ENCODE peak calls at places on chromosome 2, in six cellular contexts. Z is T-helper 1 cell; B is retina; S is stimulated activated CD4-positive, alpha-beta T cell treated with anti-CD3 and anti-CD28 coated beads, Interleukin-15, amount 100 ng/mL, for 1 hour; K is HCT116; D is RPMI7951. E is an unnamed sample.

GRCh38 chr2:64841462-64841861 is 147.7 kb upstream of the SLC1A4 start:
- DNase-seq in Z (no peak), B (no peak), S (no peak), K (no peak), D (no peak), E (no peak)

GRCh38 chr2:190365499-190366204 is 22.3 kb downstream of the INPP1 start:
- DNase-seq in Z (no peak), B (no peak), S (no peak), K (no peak), D (no peak), E (no peak)

GRCh38 chr2:181036848-181037603 is 56.6 kb downstream of the UBE2E3 start:
- DNase-seq in Z (no peak), B (no peak), S (no peak), K (no peak), D (peak), E (peak)

GRCh38 chr2:30786923-30787685 is 20.1 kb downstream of the CAPN13 start:
- DNase-seq in Z (no peak), B (no peak), S (no peak), K (no peak), D (no peak), E (no peak)

GRCh38 chr2:189542145-189542882 is 38.3 kb downstream of the SLC40A1 start:
- DNase-seq in Z (no peak), B (no peak), S (no peak), K (no peak), D (peak), E (no peak)

GRCh38 chr2:112938904-112939303 is 27.9 kb downstream of the IL37 start:
- DNase-seq in Z (no peak), B (no peak), S (no peak), K (peak), D (peak), E (no peak)

GRCh38 chr2:71940695-71941094 is 207.0 kb downstream of the CYP26B1 start:
- DNase-seq in Z (no peak), B (no peak), S (no peak), K (no peak), D (peak), E (no peak)

GRCh38 chr2:38682008-38682575 is 16.2 kb downstream of the GALM start:
- DNase-seq in Z (no peak), B (no peak), S (no peak), K (no peak), D (no peak), E (no peak)

GRCh38 chr2:64699712-64700111 is 46.0 kb upstream of the SERTAD2 start:
- DNase-seq in Z (no peak), B (no peak), S (no peak), K (no peak), D (no peak), E (no peak)

GRCh38 chr2:171316220-171316619 is 117.6 kb downstream of the METTL8 start:
- DNase-seq in Z (no peak), B (no peak), S (no peak), K (no peak), D (no peak), E (no peak)

GRCh38 chr2:71074893-71075292 is 6.4 kb downstream of the NAGK start:
- DNase-seq in Z (no peak), B (no peak), S (no peak), K (no peak), D (no peak), E (no peak)

GRCh38 chr2:159089543-159089942 is 121.1 kb downstream of the TANC1 start:
- DNase-seq in Z (no peak), B (no peak), S (no peak), K (no peak), D (no peak), E (no peak)

GRCh38 chr2:112920923-112921532 is 10.1 kb downstream of the IL37 start:
- DNase-seq in Z (no peak), B (no peak), S (no peak), K (peak), D (peak), E (no peak)

GRCh38 chr2:203579131-203579643 is 44.1 kb upstream of the RAPH1 start:
- DNase-seq in Z (no peak), B (no peak), S (no peak), K (peak), D (peak), E (peak)

GRCh38 chr2:43484323-43484930 is 111.4 kb downstream of the THADA start:
- DNase-seq in Z (no peak), B (peak), S (no peak), K (peak), D (peak), E (peak)

GRCh38 chr2:216315817-216316603 is 56.3 kb downstream of the MARCHF4 start:
- DNase-seq in Z (no peak), B (peak), S (no peak), K (peak), D (peak), E (peak)

GRCh38 chr2:231470246-231470900 is 6.1 kb upstream of the NCL start:
- DNase-seq in Z (no peak), B (no peak), S (no peak), K (no peak), D (no peak), E (no peak)

GRCh38 chr2:81304154-81304830 is 999.7 kb upstream of the LRRTM1 start:
- DNase-seq in Z (no peak), B (peak), S (no peak), K (peak), D (no peak), E (no peak)

GRCh38 chr2:59857109-59857508 is 696.3 kb downstream of the BCL11A start:
- DNase-seq in Z (no peak), B (no peak), S (no peak), K (no peak), D (no peak), E (no peak)

GRCh38 chr2:217899231-217900009 is 103.4 kb downstream of the TNS1 start:
- DNase-seq in Z (no peak), B (no peak), S (no peak), K (peak), D (peak), E (peak)